ENCODE peak calls at places on chromosomes 3 and 15, in seven cellular contexts. W, D, J, S, G, B and U are unnamed samples.

GRCh38 chr3:5122741-5123706 is 932 bp downstream of the ARL8B start:
- DNase-seq in J (peak), B (peak), W (no peak), D (peak), G (peak), S (peak), U (peak)

GRCh38 chr3:61032991-61033390 is 218.3 kb downstream of the FHIT start:
- DNase-seq in J (no peak), G (no peak), D (no peak), W (no peak), S (no peak), B (no peak), U (no peak)

GRCh38 chr3:58833501-58833900 is 166.9 kb upstream of the FAM3D start:
- DNase-seq in J (no peak), W (no peak), S (no peak), B (peak), D (no peak), G (no peak), U (no peak)

GRCh38 chr15:31161990-31162389 is 60.5 kb upstream of the TRPM1 start:
- DNase-seq in W (no peak), J (no peak), D (no peak), S (no peak), B (no peak), G (no peak), U (peak)

GRCh38 chr3:150265305-150265704 is 142.8 kb upstream of the TSC22D2 start:
- DNase-seq in W (no peak), S (no peak), D (no peak), B (no peak), G (peak), J (no peak), U (no peak)

GRCh38 chr3:185308126-185308754 is 54.4 kb upstream of the EHHADH start:
- DNase-seq in J (peak), D (peak), S (no peak), B (peak), W (peak), G (peak), U (no peak)

GRCh38 chr3:16060358-16060852 is 114.1 kb upstream of the GALNT15 start:
- DNase-seq in W (peak), D (peak), J (peak), B (peak), S (peak), G (peak), U (peak)

GRCh38 chr15:59696332-59696731 is 7.2 kb upstream of the BNIP2 start:
- DNase-seq in J (no peak), W (no peak), D (no peak), G (no peak), B (no peak), S (no peak), U (no peak)

GRCh38 chr15:72826611-72827010 is 43.1 kb upstream of the ADPGK start:
- DNase-seq in W (no peak), D (no peak), G (no peak), B (no peak), J (no peak), S (no peak), U (peak)

GRCh38 chr3:8451696-8452095 is 49.9 kb upstream of the LMCD1 start:
- DNase-seq in B (peak), G (peak), W (no peak), J (no peak), D (peak), S (no peak), U (no peak)

GRCh38 chr15:40714144-40714543 is 19.2 kb downstream of the RAD51 start:
- DNase-seq in W (no peak), D (no peak), J (no peak), S (no peak), B (no peak), G (no peak), U (no peak)

GRCh38 chr3:133181364-133182254 is 143.4 kb downstream of the TMEM108 start:
- DNase-seq in D (no peak), J (no peak), S (no peak), G (no peak), W (no peak), B (no peak), U (no peak)

GRCh38 chr15:43086551-43086950 is 19.3 kb downstream of the UBR1 start:
- DNase-seq in G (no peak), B (peak), W (no peak), J (no peak), S (no peak), D (no peak), U (no peak)

GRCh38 chr3:37466660-37467359 is 292.4 kb upstream of the LRRFIP2 start:
- DNase-seq in B (no peak), W (no peak), G (no peak), S (no peak), J (no peak), D (no peak), U (peak)

GRCh38 chr15:80904941-80905532 is 84.6 kb downstream of the MESD start:
- DNase-seq in D (no peak), G (no peak), S (no peak), J (no peak), W (no peak), B (peak), U (no peak)

GRCh38 chr15:28953573-28954195 is 67.9 kb downstream of the APBA2 start:
- DNase-seq in J (no peak), D (no peak), W (no peak), G (no peak), S (no peak), B (no peak), U (peak)

GRCh38 chr3:60337421-60337820 is 913.8 kb downstream of the FHIT start:
- DNase-seq in J (no peak), S (no peak), W (no peak), B (no peak), D (no peak), G (no peak), U (no peak)

GRCh38 chr3:188926141-188926540 is 245.6 kb upstream of the TPRG1 start:
- DNase-seq in D (no peak), W (no peak), B (no peak), S (no peak), G (no peak), J (no peak), U (no peak)

GRCh38 chr3:189512824-189513223 is 118.4 kb upstream of the TP63 start:
- DNase-seq in W (no peak), B (no peak), J (no peak), G (no peak), S (no peak), D (no peak), U (no peak)

GRCh38 chr3:81492048-81492447 is 269.4 kb downstream of the GBE1 start:
- DNase-seq in D (no peak), B (peak), G (no peak), S (no peak), W (no peak), J (no peak), U (no peak)

GRCh38 chr15:73388256-73388781 is 19.6 kb upstream of the HCN4 start:
- DNase-seq in G (peak), J (no peak), B (peak), S (peak), D (no peak), W (no peak), U (no peak)

GRCh38 chr3:14457999-14458398 is 55.6 kb downstream of the SLC6A6 start:
- DNase-seq in S (no peak), B (no peak), W (no peak), D (no peak), J (no peak), G (no peak), U (no peak)

GRCh38 chr15:77599357-77599756 is 33.4 kb downstream of the LINGO1 start:
- DNase-seq in G (no peak), D (no peak), B (no peak), W (no peak), S (no peak), J (no peak), U (no peak)

GRCh38 chr15:62186578-62186977 is 21.5 kb upstream of the C2CD4B start:
- DNase-seq in G (no peak), S (no peak), W (no peak), B (no peak), J (no peak), D (no peak), U (no peak)

GRCh38 chr15:45169608-45170480 is 17.9 kb downstream of the SHF start:
- DNase-seq in D (no peak), G (no peak), J (no peak), B (no peak), W (no peak), S (no peak), U (no peak)

GRCh38 chr3:124620600-124621063 is 109.6 kb upstream of the UMPS start:
- DNase-seq in W (no peak), S (no peak), D (peak), G (no peak), J (peak), B (peak), U (no peak)

GRCh38 chr3:72381584-72381983 is 466.7 kb downstream of the SHQ1 start:
- DNase-seq in J (no peak), D (no peak), G (no peak), B (no peak), S (no peak), W (no peak), U (no peak)

GRCh38 chr3:52895416-52895815 is 1.9 kb downstream of the STIMATE start:
- DNase-seq in W (no peak), J (no peak), D (no peak), G (no peak), S (no peak), B (no peak), U (no peak)

GRCh38 chr3:69784854-69785523 is 45.7 kb downstream of the MITF start:
- DNase-seq in S (no peak), J (peak), G (no peak), B (peak), W (peak), D (peak), U (peak)

GRCh38 chr3:70053293-70053692 is 53.8 kb downstream of the SAMMSON start:
- DNase-seq in G (no peak), D (no peak), W (no peak), J (no peak), B (no peak), S (no peak), U (no peak)

GRCh38 chr3:65144791-65145355 is 457.1 kb upstream of the ADAMTS9 start:
- DNase-seq in W (no peak), S (peak), B (peak), G (no peak), J (no peak), D (no peak), U (no peak)

GRCh38 chr15:92944946-92945521 is 44.9 kb downstream of the CHD2 start:
- DNase-seq in W (no peak), D (no peak), G (no peak), S (no peak), B (no peak), J (no peak), U (no peak)

GRCh38 chr3:184592411-184593200 is 31.0 kb downstream of the EPHB3 start:
- DNase-seq in W (no peak), D (no peak), B (no peak), G (no peak), J (no peak), S (no peak), U (no peak)

GRCh38 chr15:82587805-82588204 is 47.5 kb upstream of the RPS17 start:
- DNase-seq in B (peak), D (no peak), G (no peak), S (no peak), W (no peak), J (no peak), U (no peak)

GRCh38 chr15:25134546-25134945 is 179.8 kb downstream of the SNRPN start:
- DNase-seq in S (no peak), D (peak), W (peak), J (no peak), B (peak), G (no peak), U (no peak)

GRCh38 chr15:71329509-71330260 is 214.4 kb downstream of the THSD4 start:
- DNase-seq in G (no peak), J (no peak), S (peak), D (peak), W (no peak), B (peak), U (peak)

GRCh38 chr3:153289334-153289808 is 127.3 kb downstream of the RAP2B start:
- DNase-seq in W (no peak), J (no peak), D (no peak), S (no peak), G (peak), B (peak), U (no peak)

GRCh38 chr3:153287017-153287416 is 125.0 kb downstream of the RAP2B start:
- DNase-seq in S (peak), B (no peak), W (no peak), G (no peak), D (no peak), J (no peak), U (no peak)

GRCh38 chr3:153285982-153286381 is 124.0 kb downstream of the RAP2B start:
- DNase-seq in W (no peak), J (no peak), G (no peak), B (no peak), D (no peak), S (peak), U (no peak)

GRCh38 chr3:153285194-153285641 is 123.2 kb downstream of the RAP2B start:
- DNase-seq in W (no peak), J (no peak), G (no peak), D (peak), B (peak), S (no peak), U (no peak)

GRCh38 chr3:153284282-153284938 is 122.4 kb downstream of the RAP2B start:
- DNase-seq in W (peak), S (peak), J (peak), G (peak), B (peak), D (peak), U (peak)
- H3K27ac ChIP-seq in W (peak), S (peak), J (no peak), G (no peak), B (peak), D (peak), U (peak)

GRCh38 chr3:49339947-49340800 is at the start of gene USP4:
- DNase-seq in J (peak), G (peak), B (peak), W (peak), S (peak), D (peak), U (peak)
- H3K27ac ChIP-seq in J (peak), G (peak), B (peak), W (peak), S (peak), D (peak), U (peak)

DNA sequence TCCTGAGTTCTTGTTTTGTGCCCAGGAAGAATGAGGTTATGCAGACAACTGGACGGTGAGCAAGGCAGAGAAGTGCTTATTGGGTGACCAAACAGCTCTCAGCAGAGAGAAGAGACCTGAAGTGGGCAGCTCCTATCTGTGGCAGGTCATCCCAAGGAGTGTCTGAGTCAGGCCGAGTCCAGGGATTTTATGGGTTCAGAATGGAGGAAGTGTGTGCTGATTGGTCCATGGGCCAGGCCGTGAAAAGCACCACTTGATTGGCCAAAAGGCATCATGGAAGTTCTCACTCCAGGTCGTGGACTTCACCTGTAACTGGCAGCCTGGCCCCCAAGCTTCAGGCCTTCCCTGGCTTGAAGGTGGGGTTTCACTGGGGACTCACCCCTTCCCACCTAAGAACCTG is 74.5 kb downstream of the NR1D2 start:
- DNase-seq in D (no peak), J (no peak), W (no peak), B (no peak), S (no peak), G (no peak), U (no peak)
- H3K27ac ChIP-seq in D (no peak), J (no peak), W (no peak), B (no peak), S (no peak), G (no peak), U (no peak)

GRCh38 chr3:143526016-143526540 is 322.2 kb downstream of the SLC9A9 start:
- DNase-seq in W (no peak), J (no peak), S (no peak), D (no peak), B (peak), G (no peak), U (no peak)
- H3K27ac ChIP-seq in W (no peak), J (no peak), S (no peak), D (no peak), B (peak), G (no peak), U (no peak)

GRCh38 chr3:42531470-42531869 is 29.0 kb downstream of the VIPR1 start:
- DNase-seq in S (no peak), B (no peak), D (no peak), G (no peak), J (no peak), W (no peak), U (no peak)

GRCh38 chr3:42533161-42533897 is 30.9 kb downstream of the VIPR1 start:
- DNase-seq in G (no peak), J (no peak), D (no peak), W (no peak), S (no peak), B (no peak), U (no peak)

GRCh38 chr3:42530073-42530472 is 27.6 kb downstream of the VIPR1 start:
- DNase-seq in S (no peak), B (no peak), G (no peak), W (no peak), J (no peak), D (no peak), U (no peak)

GRCh38 chr3:42529463-42529862 is 27.0 kb downstream of the VIPR1 start:
- DNase-seq in S (no peak), D (no peak), J (no peak), G (no peak), B (no peak), W (no peak), U (no peak)

GRCh38 chr3:42532229-42532628 is 29.8 kb downstream of the VIPR1 start:
- DNase-seq in J (no peak), S (no peak), D (no peak), G (no peak), B (no peak), W (no peak), U (no peak)
- H3K27ac ChIP-seq in J (no peak), S (no peak), D (no peak), G (no peak), B (no peak), W (no peak), U (no peak)

GRCh38 chr3:50227390-50228183 is 8.4 kb upstream of the GNAI2 start:
- DNase-seq in B (peak), W (peak), G (peak), J (peak), D (peak), S (peak), U (peak)
- H3K27ac ChIP-seq in B (no peak), W (no peak), G (peak), J (peak), D (no peak), S (peak), U (peak)

DNA sequence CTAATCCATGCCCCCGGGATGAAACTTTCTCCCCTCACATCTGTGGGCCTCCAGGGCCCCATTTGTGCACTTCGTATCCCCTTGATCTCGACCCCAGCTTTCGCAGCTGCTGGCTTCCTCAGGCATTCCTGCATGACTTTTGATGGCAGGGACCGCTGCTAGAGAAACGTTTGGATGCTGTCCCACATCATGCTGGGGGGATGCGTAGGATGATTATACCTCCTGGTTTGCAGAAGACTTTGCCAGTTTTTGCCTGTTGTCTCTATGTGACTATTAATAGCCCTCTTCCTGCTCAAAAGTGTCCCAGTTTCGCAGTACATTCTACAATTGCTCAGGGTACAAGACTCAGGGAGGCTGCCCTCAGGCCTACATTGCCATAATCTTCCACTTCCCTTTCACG is 10.4 kb upstream of the KCNAB1 start:
- DNase-seq in J (no peak), W (no peak), D (no peak), B (no peak), G (peak), S (no peak), U (no peak)
- H3K27ac ChIP-seq in J (no peak), W (no peak), D (no peak), B (no peak), G (no peak), S (no peak), U (no peak)

GRCh38 chr15:98725874-98726273 is 77.5 kb downstream of the IGF1R start:
- DNase-seq in J (no peak), D (no peak), W (no peak), B (no peak), S (no peak), G (no peak), U (no peak)
- H3K27ac ChIP-seq in J (peak), D (no peak), W (no peak), B (no peak), S (no peak), G (no peak), U (no peak)